ENCODE peak calls at places on chromosomes 4 and X, in eight cellular contexts. G, C, O, V, S, B, D and E are unnamed samples.

GRCh38 chrX:57573754-57574153 is 18.1 kb upstream of the ZXDB start:
- DNase-seq in G (no peak), C (peak; percentile 15), O (no peak), V (peak; percentile 23), S (peak; percentile 11), B (no peak), D (peak; percentile 39), E (no peak)

GRCh38 chrX:107730991-107731766 is 44.4 kb downstream of the TSC22D3 start:
- DNase-seq in G (no peak), C (peak; percentile 12), O (no peak), V (no peak), S (peak; percentile 57), B (peak; percentile 66), D (no peak), E (no peak)

GRCh38 chr4:6567218-6567617 is 7.8 kb upstream of the MAN2B2 start:
- DNase-seq in G (no peak), C (no peak), O (no peak), V (no peak), S (no peak), B (no peak), D (no peak), E (no peak)

GRCh38 chrX:73561791-73562190 is 1.2 kb upstream of the CHIC1 start:
- DNase-seq in G (no peak), C (no peak), O (no peak), V (peak; percentile 39), S (no peak), B (peak; percentile 53), D (no peak), E (no peak)

GRCh38 chr4:11130195-11130975 is 298.3 kb downstream of the HS3ST1 start:
- DNase-seq in G (no peak), C (peak; percentile 51), O (no peak), V (peak; percentile 8), S (no peak), B (peak; percentile 98), D (no peak), E (no peak)

GRCh38 chr4:52266537-52267137 is 215.5 kb downstream of the SPATA18 start:
- DNase-seq in G (no peak), C (no peak), O (no peak), V (no peak), S (no peak), B (no peak), D (no peak), E (no peak)

GRCh38 chr4:20638825-20639224 is 61.4 kb upstream of the PACRGL start:
- DNase-seq in G (no peak), C (no peak), O (no peak), V (no peak), S (no peak), B (no peak), D (no peak), E (no peak)

GRCh38 chr4:6095023-6095817 is 77.0 kb upstream of the C4orf50 start:
- DNase-seq in G (no peak), C (no peak), O (peak; percentile 1), V (peak; percentile 35), S (no peak), B (peak; percentile 6), D (no peak), E (no peak)

GRCh38 chr4:25955705-25956104 is 41.7 kb downstream of the SMIM20 start:
- DNase-seq in G (no peak), C (no peak), O (no peak), V (no peak), S (no peak), B (no peak), D (no peak), E (peak; percentile 42)

GRCh38 chr4:157014621-157015591 is 43.3 kb upstream of the PDGFC start:
- DNase-seq in G (no peak), C (peak; percentile 91), O (no peak), V (peak; percentile 86), S (no peak), B (peak; percentile 98), D (peak; percentile 51), E (peak; percentile 5)

GRCh38 chrX:101417981-101418841 is 10.2 kb downstream of the HNRNPH2 start:
- DNase-seq in G (peak; percentile 67), C (peak; percentile 55), O (peak; percentile 78), V (peak; percentile 50), S (peak; percentile 56), B (peak; percentile 42), D (peak; percentile 78), E (peak; percentile 71)

GRCh38 chr4:74073358-74073757 is 25.6 kb downstream of the CXCL2 start:
- DNase-seq in G (no peak), C (no peak), O (no peak), V (no peak), S (no peak), B (no peak), D (no peak), E (no peak)

GRCh38 chr4:164383187-164384181 is 370.4 kb upstream of the SMIM31 start:
- DNase-seq in G (no peak), C (peak; percentile 3), O (peak; percentile 70), V (peak; percentile 6), S (no peak), B (peak; percentile 72), D (peak; percentile 86), E (peak; percentile 65)

GRCh38 chr4:43356786-43357185 is 464.3 kb downstream of the GRXCR1 start:
- DNase-seq in G (no peak), C (no peak), O (no peak), V (no peak), S (no peak), B (no peak), D (no peak), E (no peak)

GRCh38 chr4:185587444-185588161 is 52.3 kb upstream of the PDLIM3 start:
- DNase-seq in G (no peak), C (peak; percentile 54), O (no peak), V (no peak), S (no peak), B (no peak), D (peak; percentile 66), E (peak; percentile 71)

GRCh38 chr4:143023519-143023918 is 161.2 kb upstream of the USP38 start:
- DNase-seq in G (no peak), C (no peak), O (no peak), V (peak; percentile 20), S (no peak), B (no peak), D (no peak), E (no peak)

GRCh38 chr4:156948738-156949137 is 22.9 kb downstream of the PDGFC start:
- DNase-seq in G (no peak), C (no peak), O (no peak), V (no peak), S (peak; percentile 32), B (no peak), D (no peak), E (no peak)

GRCh38 chr4:8409271-8410065 is 31.1 kb downstream of the ACOX3 start:
- DNase-seq in G (no peak), C (no peak), O (no peak), V (peak; percentile 48), S (no peak), B (no peak), D (no peak), E (no peak)

GRCh38 chr4:25280210-25280609 is 32.4 kb upstream of the ZCCHC4 start:
- DNase-seq in G (no peak), C (no peak), O (no peak), V (no peak), S (no peak), B (no peak), D (no peak), E (no peak)

GRCh38 chr4:141713771-141714445 is 77.5 kb downstream of the IL15 start:
- DNase-seq in G (no peak), C (peak; percentile 52), O (no peak), V (peak; percentile 58), S (peak; percentile 34), B (peak; percentile 85), D (no peak), E (no peak)

GRCh38 chr4:165318982-165319381 is 8.5 kb upstream of the MSMO1 start:
- DNase-seq in G (no peak), C (no peak), O (no peak), V (no peak), S (no peak), B (no peak), D (no peak), E (no peak)

GRCh38 chr4:181301735-181302380 is 941.3 kb upstream of the TENM3 start:
- DNase-seq in G (no peak), C (no peak), O (no peak), V (peak; percentile 3), S (no peak), B (peak; percentile 18), D (peak; percentile 58), E (no peak)

GRCh38 chr4:185792384-185793146 is 19.4 kb downstream of the SORBS2 start:
- DNase-seq in G (no peak), C (peak; percentile 90), O (no peak), V (peak; percentile 81), S (peak; percentile 99), B (peak; percentile 98), D (peak; percentile 15), E (no peak)

GRCh38 chr4:86033171-86033570 is 326.7 kb downstream of the MAPK10 start:
- DNase-seq in G (peak; percentile 39), C (peak; percentile 81), O (peak; percentile 78), V (peak; percentile 79), S (peak; percentile 83), B (peak; percentile 93), D (no peak), E (no peak)

GRCh38 chrX:102651968-102652744 is 873 bp downstream of the GPRASP1 start:
- DNase-seq in G (no peak), C (peak; percentile 62), O (peak; percentile 69), V (peak; percentile 52), S (peak; percentile 18), B (peak; percentile 35), D (peak; percentile 41), E (peak; percentile 22)

GRCh38 chrX:71542411-71542810 is 9.5 kb downstream of the OGT start:
- DNase-seq in G (no peak), C (peak; percentile 43), O (no peak), V (peak; percentile 67), S (peak; percentile 30), B (peak; percentile 55), D (no peak), E (no peak)
- H3K36me3 ChIP-seq in G (peaks cover 9% of the 10 kb centered on the region), C (peaks cover 55% of the 10 kb centered on the region), O (peaks cover 10% of the 10 kb centered on the region), V (peaks cover 7% of the 10 kb centered on the region), S (peaks cover 8% of the 10 kb centered on the region), B (peaks cover 5% of the 10 kb centered on the region), D (peaks cover 9% of the 10 kb centered on the region), E (peaks cover 2% of the 10 kb centered on the region)

GRCh38 chr4:146333187-146333894 is 119.0 kb downstream of the REELD1 start:
- DNase-seq in G (no peak), C (peak; percentile 74), O (no peak), V (peak; percentile 62), S (no peak), B (peak; percentile 92), D (no peak), E (no peak)
- H3K4me3 ChIP-seq in G (no peak overlapping the region), C (peak overlapping the region; percentile 0), O (no peak overlapping the region), V (peak overlapping the region; percentile 41), S (no peak overlapping the region), B (no peak overlapping the region), D (no peak overlapping the region), E (no peak overlapping the region)

DNA sequence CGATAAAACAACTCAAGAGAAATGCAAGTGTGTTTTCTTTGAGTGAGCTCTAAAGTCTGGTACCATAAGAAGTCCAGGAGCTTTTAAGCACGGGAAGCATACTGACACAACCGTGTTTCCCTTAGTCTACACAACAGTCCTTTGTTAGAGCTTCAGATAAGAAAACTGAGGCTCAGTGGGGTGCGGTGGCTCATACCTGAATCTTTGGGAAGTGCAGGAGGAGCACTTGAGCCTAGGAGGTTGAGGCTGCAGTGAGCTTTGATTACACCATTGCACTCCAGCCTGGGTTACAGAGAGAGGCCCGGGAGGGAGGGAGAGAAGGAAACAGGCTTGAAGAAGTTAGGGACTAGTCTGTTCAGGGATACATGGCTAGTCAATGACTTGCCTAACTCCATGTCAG is 21.9 kb downstream of the LEF1 start:
- DNase-seq in G (no peak), C (no peak), O (no peak), V (no peak), S (no peak), B (no peak), D (no peak), E (peak; percentile 39)
- H3K36me3 ChIP-seq in G (no peaks in the 10 kb centered on the region), C (no peaks in the 10 kb centered on the region), O (no peaks in the 10 kb centered on the region), V (no peaks in the 10 kb centered on the region), S (no peaks in the 10 kb centered on the region), B (no peaks in the 10 kb centered on the region), D (no peaks in the 10 kb centered on the region), E (no peaks in the 10 kb centered on the region)

GRCh38 chrX:46698691-46699090 is 60.2 kb downstream of the SLC9A7 start:
- DNase-seq in G (no peak), C (no peak), O (no peak), V (no peak), S (no peak), B (peak; percentile 62), D (no peak), E (no peak)
- H3K4me3 ChIP-seq in G (no peak overlapping the region), C (no peak overlapping the region), O (no peak overlapping the region), V (no peak overlapping the region), S (no peak overlapping the region), B (no peak overlapping the region), D (no peak overlapping the region), E (no peak overlapping the region)